ENCODE peak calls at places on chromosomes 16 and 17, in six cellular contexts. One of them, this sample, is unnamed.

GRCh38 chr16:53085539-53086450 is 31.0 kb downstream of the CHD9 start:
- DNase-seq in keratinocyte: no peak
- DNase-seq in H9: no peak
- DNase-seq in IMR-90: no peak
- DNase-seq in neural progenitor cell: no peak
- DNase-seq in colonic mucosa: no peak
- DNase-seq in this sample: peak

GRCh38 chr17:82322526-82323453 is 5.4 kb upstream of the CD7 start:
- DNase-seq in keratinocyte: no peak
- DNase-seq in colonic mucosa: no peak
- DNase-seq in H9: no peak
- DNase-seq in neural progenitor cell: no peak
- DNase-seq in IMR-90: no peak
- DNase-seq in this sample: no peak

GRCh38 chr16:11326737-11327276 is 18.5 kb upstream of the RMI2 start:
- DNase-seq in neural progenitor cell: no peak
- DNase-seq in IMR-90: no peak
- DNase-seq in keratinocyte: no peak
- DNase-seq in colonic mucosa: no peak
- DNase-seq in H9: no peak
- DNase-seq in this sample: no peak

GRCh38 chr17:55332296-55333041 is 67.7 kb downstream of the HLF start:
- DNase-seq in keratinocyte: no peak
- DNase-seq in neural progenitor cell: no peak
- DNase-seq in H9: no peak
- DNase-seq in colonic mucosa: no peak
- DNase-seq in IMR-90: no peak
- DNase-seq in this sample: no peak

GRCh38 chr17:61455754-61456681 is 3.8 kb downstream of the TBX4 start:
- DNase-seq in H9: no peak
- DNase-seq in IMR-90: no peak
- DNase-seq in neural progenitor cell: peak
- DNase-seq in keratinocyte: no peak
- DNase-seq in colonic mucosa: no peak
- DNase-seq in this sample: no peak

GRCh38 chr16:76653390-76654026 is 376.3 kb downstream of the CNTNAP4 start:
- DNase-seq in H9: peak
- DNase-seq in colonic mucosa: no peak
- DNase-seq in keratinocyte: no peak
- DNase-seq in neural progenitor cell: peak
- DNase-seq in IMR-90: peak
- DNase-seq in this sample: peak

GRCh38 chr17:69055334-69055733 is 5.4 kb downstream of the ABCA9 start:
- DNase-seq in IMR-90: no peak
- DNase-seq in H9: no peak
- DNase-seq in keratinocyte: no peak
- DNase-seq in colonic mucosa: no peak
- DNase-seq in neural progenitor cell: no peak
- DNase-seq in this sample: no peak

GRCh38 chr17:68564415-68565111 is 36.6 kb downstream of the FAM20A start:
- DNase-seq in colonic mucosa: no peak
- DNase-seq in IMR-90: no peak
- DNase-seq in keratinocyte: peak
- DNase-seq in neural progenitor cell: no peak
- DNase-seq in H9: no peak
- DNase-seq in this sample: peak

GRCh38 chr17:75764711-75765421 is at the start of gene GALK1:
- DNase-seq in colonic mucosa: peak
- DNase-seq in IMR-90: peak
- DNase-seq in H9: peak
- DNase-seq in keratinocyte: no peak
- DNase-seq in neural progenitor cell: peak
- DNase-seq in this sample: peak

GRCh38 chr17:75295220-75296158 is 6.3 kb upstream of the SLC25A19 start:
- DNase-seq in H9: no peak
- DNase-seq in keratinocyte: no peak
- DNase-seq in IMR-90: no peak
- DNase-seq in neural progenitor cell: no peak
- DNase-seq in colonic mucosa: no peak
- DNase-seq in this sample: no peak

GRCh38 chr16:48682971-48683370 is 73.0 kb upstream of the N4BP1 start:
- DNase-seq in neural progenitor cell: no peak
- DNase-seq in colonic mucosa: no peak
- DNase-seq in keratinocyte: no peak
- DNase-seq in IMR-90: no peak
- DNase-seq in H9: no peak
- DNase-seq in this sample: no peak

GRCh38 chr16:87436225-87437172 is 44.4 kb downstream of the MAP1LC3B start:
- DNase-seq in H9: no peak
- DNase-seq in colonic mucosa: no peak
- DNase-seq in keratinocyte: no peak
- DNase-seq in neural progenitor cell: no peak
- DNase-seq in IMR-90: peak
- DNase-seq in this sample: no peak

GRCh38 chr17:64291268-64291851 is 28.3 kb upstream of the TEX2 start:
- DNase-seq in neural progenitor cell: no peak
- DNase-seq in IMR-90: no peak
- DNase-seq in colonic mucosa: no peak
- DNase-seq in H9: no peak
- DNase-seq in keratinocyte: no peak
- DNase-seq in this sample: no peak

GRCh38 chr16:5851583-5851982 is 754.0 kb upstream of the EEF2KMT start:
- DNase-seq in keratinocyte: no peak
- DNase-seq in neural progenitor cell: no peak
- DNase-seq in IMR-90: no peak
- DNase-seq in H9: no peak
- DNase-seq in colonic mucosa: no peak
- DNase-seq in this sample: peak

GRCh38 chr17:41645371-41646063 is 21.1 kb upstream of the KRT17 start:
- DNase-seq in colonic mucosa: no peak
- DNase-seq in keratinocyte: no peak
- DNase-seq in IMR-90: peak
- DNase-seq in H9: no peak
- DNase-seq in neural progenitor cell: no peak
- DNase-seq in this sample: peak

GRCh38 chr17:78343099-78343432 is 16.8 kb downstream of the SOCS3 start:
- DNase-seq in H9: peak
- DNase-seq in neural progenitor cell: no peak
- DNase-seq in IMR-90: peak
- DNase-seq in keratinocyte: no peak
- DNase-seq in colonic mucosa: no peak
- DNase-seq in this sample: peak

GRCh38 chr16:61549332-61549731 is 486.9 kb downstream of the CDH8 start:
- DNase-seq in H9: no peak
- DNase-seq in IMR-90: no peak
- DNase-seq in colonic mucosa: no peak
- DNase-seq in neural progenitor cell: no peak
- DNase-seq in keratinocyte: no peak
- DNase-seq in this sample: no peak

GRCh38 chr16:3101841-3102470 is 2.9 kb upstream of the ZSCAN10 start:
- DNase-seq in colonic mucosa: no peak
- DNase-seq in neural progenitor cell: peak
- DNase-seq in IMR-90: no peak
- DNase-seq in H9: peak
- DNase-seq in keratinocyte: no peak
- DNase-seq in this sample: no peak

GRCh38 chr16:4700997-4701743 is 7.8 kb downstream of the NUDT16L1 start:
- DNase-seq in neural progenitor cell: no peak
- DNase-seq in IMR-90: no peak
- DNase-seq in keratinocyte: no peak
- DNase-seq in H9: no peak
- DNase-seq in colonic mucosa: peak
- DNase-seq in this sample: no peak

GRCh38 chr16:56625943-56626654 is 518 bp downstream of the MT1E start:
- DNase-seq in keratinocyte: no peak
- DNase-seq in H9: no peak
- DNase-seq in colonic mucosa: peak
- DNase-seq in IMR-90: peak
- DNase-seq in neural progenitor cell: no peak
- DNase-seq in this sample: no peak

GRCh38 chr16:66204761-66205160 is 161.7 kb upstream of the CDH5 start:
- DNase-seq in neural progenitor cell: no peak
- DNase-seq in keratinocyte: no peak
- DNase-seq in H9: no peak
- DNase-seq in IMR-90: no peak
- DNase-seq in colonic mucosa: no peak
- DNase-seq in this sample: no peak

GRCh38 chr16:77679901-77680300 is 42.4 kb upstream of the NUDT7 start:
- DNase-seq in IMR-90: no peak
- DNase-seq in keratinocyte: no peak
- DNase-seq in H9: no peak
- DNase-seq in colonic mucosa: no peak
- DNase-seq in neural progenitor cell: no peak
- DNase-seq in this sample: no peak

GRCh38 chr16:49129935-49130334 is 151.7 kb downstream of the CBLN1 start:
- DNase-seq in neural progenitor cell: no peak
- DNase-seq in colonic mucosa: no peak
- DNase-seq in keratinocyte: no peak
- DNase-seq in IMR-90: no peak
- DNase-seq in H9: no peak
- DNase-seq in this sample: no peak

GRCh38 chr16:89598199-89598598 is 15.2 kb upstream of the DPEP1 start:
- DNase-seq in neural progenitor cell: no peak
- DNase-seq in colonic mucosa: no peak
- DNase-seq in keratinocyte: no peak
- DNase-seq in H9: no peak
- DNase-seq in IMR-90: peak
- DNase-seq in this sample: no peak

GRCh38 chr17:46878055-46878454 is 26.7 kb downstream of the WNT9B start:
- DNase-seq in colonic mucosa: no peak
- DNase-seq in neural progenitor cell: no peak
- DNase-seq in keratinocyte: no peak
- DNase-seq in H9: no peak
- DNase-seq in IMR-90: no peak
- DNase-seq in this sample: no peak

GRCh38 chr17:49730078-49730786 is 22.5 kb upstream of the SLC35B1 start:
- DNase-seq in keratinocyte: no peak
- DNase-seq in IMR-90: peak
- DNase-seq in H9: no peak
- DNase-seq in colonic mucosa: peak
- DNase-seq in neural progenitor cell: no peak
- DNase-seq in this sample: no peak

GRCh38 chr17:74466111-74466784 is at the start of gene CD300A:
- DNase-seq in H9: peak
- DNase-seq in colonic mucosa: no peak
- DNase-seq in neural progenitor cell: no peak
- DNase-seq in keratinocyte: no peak
- DNase-seq in IMR-90: no peak
- DNase-seq in this sample: no peak

GRCh38 chr17:8793649-8794048 is 5.5 kb downstream of the MFSD6L start:
- DNase-seq in IMR-90: no peak
- DNase-seq in H9: no peak
- DNase-seq in colonic mucosa: no peak
- DNase-seq in neural progenitor cell: no peak
- DNase-seq in keratinocyte: no peak
- DNase-seq in this sample: no peak

GRCh38 chr16:12544477-12545291 is 259.0 kb downstream of the CPPED1 start:
- DNase-seq in H9: no peak
- DNase-seq in IMR-90: no peak
- DNase-seq in neural progenitor cell: no peak
- DNase-seq in colonic mucosa: no peak
- DNase-seq in keratinocyte: no peak
- DNase-seq in this sample: no peak
- TF ChIP-seq CTCF in H9: no peak
- TF ChIP-seq CTCF in IMR-90: no peak
- TF ChIP-seq CTCF in neural progenitor cell: no peak
- TF ChIP-seq CTCF in colonic mucosa: no peak
- TF ChIP-seq CTCF in keratinocyte: no peak
- TF ChIP-seq CTCF in this sample: no peak

GRCh38 chr16:81651758-81652718 is 127.1 kb upstream of the PLCG2 start:
- DNase-seq in IMR-90: no peak
- DNase-seq in H9: no peak
- DNase-seq in keratinocyte: no peak
- DNase-seq in neural progenitor cell: peak
- DNase-seq in colonic mucosa: no peak
- DNase-seq in this sample: no peak
- H3K9ac ChIP-seq in IMR-90: no peak
- H3K9ac ChIP-seq in H9: no peak
- H3K9ac ChIP-seq in keratinocyte: no peak
- H3K9ac ChIP-seq in neural progenitor cell: no peak
- H3K9ac ChIP-seq in colonic mucosa: peak
- H3K9ac ChIP-seq in this sample: no peak

DNA sequence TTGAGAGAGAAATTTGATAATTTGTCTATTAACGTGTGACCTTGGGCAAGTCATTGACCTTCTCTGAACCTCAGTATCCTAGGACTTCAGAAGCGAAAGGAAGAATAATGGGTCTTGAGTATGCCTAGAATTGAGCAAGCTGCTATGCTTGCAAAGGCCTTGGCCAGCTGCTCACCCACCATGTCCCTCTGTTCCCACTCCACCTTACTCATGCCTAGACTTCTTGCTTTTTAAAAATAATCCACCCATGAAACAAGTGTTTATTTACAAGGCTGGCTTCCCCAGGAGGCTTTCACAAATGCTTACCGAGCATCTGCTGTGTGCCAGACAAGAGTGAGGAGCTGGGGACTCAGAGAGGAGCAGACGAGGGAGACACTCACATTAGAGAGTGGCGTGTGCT is 590.6 kb downstream of the MAF start:
- DNase-seq in IMR-90: no peak
- DNase-seq in H9: no peak
- DNase-seq in keratinocyte: no peak
- DNase-seq in neural progenitor cell: no peak
- DNase-seq in colonic mucosa: no peak
- DNase-seq in this sample: no peak
- TF ChIP-seq CTCF in IMR-90: no peak
- TF ChIP-seq CTCF in H9: no peak
- TF ChIP-seq CTCF in keratinocyte: no peak
- TF ChIP-seq CTCF in neural progenitor cell: no peak
- TF ChIP-seq CTCF in colonic mucosa: no peak
- TF ChIP-seq CTCF in this sample: no peak

DNA sequence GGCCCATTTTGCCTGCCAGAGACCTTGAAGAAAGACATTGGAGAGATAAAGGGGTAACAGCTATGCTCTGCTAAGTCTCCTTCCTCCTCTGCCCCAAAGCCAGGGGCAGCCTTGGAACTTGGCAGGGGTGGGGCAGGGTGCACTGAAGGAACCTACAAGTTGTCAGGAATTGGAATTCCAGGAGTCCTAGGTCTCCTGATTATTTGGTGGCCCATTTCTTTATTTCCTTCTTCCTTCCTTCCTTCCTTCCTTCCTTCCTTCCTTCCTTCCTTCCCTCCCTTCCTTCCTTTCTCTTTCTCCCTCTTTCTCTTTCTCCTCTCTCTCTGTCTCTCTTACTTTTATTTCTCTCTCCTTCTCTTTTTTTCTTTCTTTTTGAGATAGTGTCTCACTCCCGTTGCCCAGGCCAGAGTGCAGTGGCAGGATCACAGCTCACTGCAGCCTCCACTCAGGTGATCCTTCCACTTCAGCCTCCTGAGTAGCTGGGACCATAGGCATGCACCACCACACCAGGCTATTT is 8.5 kb upstream of the FZD2 start:
- DNase-seq in keratinocyte: no peak
- DNase-seq in IMR-90: no peak
- DNase-seq in neural progenitor cell: no peak
- DNase-seq in H9: no peak
- DNase-seq in colonic mucosa: no peak
- DNase-seq in this sample: no peak
- H3K9ac ChIP-seq in keratinocyte: no peak
- H3K9ac ChIP-seq in IMR-90: no peak
- H3K9ac ChIP-seq in neural progenitor cell: no peak
- H3K9ac ChIP-seq in H9: no peak
- H3K9ac ChIP-seq in colonic mucosa: no peak
- H3K9ac ChIP-seq in this sample: no peak

This sample was measured in mammary epithelial cell.